ENCODE peak calls at places on chromosomes 4 and X, in seven cellular contexts. One of them, this sample, is unnamed.

GRCh38 chr4:139841464-139842195 is 176.0 kb downstream of the MGST2 start:
- DNase-seq in fibroblast of pulmonary artery: no peak
- DNase-seq in NK-92 treated with Interleukin-12 subunit alpha and Interleukin-12 subunit beta, amount 100 ng/mL, for 24 hours: no peak
- DNase-seq in T-helper 2 cell: no peak
- DNase-seq in AG09319: no peak
- DNase-seq in gastrocnemius medialis: no peak
- DNase-seq in ecto neural progenitor cell: no peak
- DNase-seq in this sample: no peak

GRCh38 chr4:6929339-6929734 is 19.7 kb downstream of the TBC1D14 start:
- DNase-seq in fibroblast of pulmonary artery: no peak
- DNase-seq in NK-92 treated with Interleukin-12 subunit alpha and Interleukin-12 subunit beta, amount 100 ng/mL, for 24 hours: no peak
- DNase-seq in T-helper 2 cell: no peak
- DNase-seq in AG09319: no peak
- DNase-seq in gastrocnemius medialis: no peak
- DNase-seq in ecto neural progenitor cell: no peak
- DNase-seq in this sample: no peak

GRCh38 chr4:97507587-97508245 is 635.6 kb downstream of the STPG2 start:
- DNase-seq in fibroblast of pulmonary artery: peak; percentile 61
- DNase-seq in NK-92 treated with Interleukin-12 subunit alpha and Interleukin-12 subunit beta, amount 100 ng/mL, for 24 hours: no peak
- DNase-seq in T-helper 2 cell: no peak
- DNase-seq in AG09319: no peak
- DNase-seq in gastrocnemius medialis: no peak
- DNase-seq in ecto neural progenitor cell: no peak
- DNase-seq in this sample: no peak

GRCh38 chrX:55754861-55755294 is 37.3 kb downstream of the RRAGB start:
- DNase-seq in fibroblast of pulmonary artery: no peak
- DNase-seq in NK-92 treated with Interleukin-12 subunit alpha and Interleukin-12 subunit beta, amount 100 ng/mL, for 24 hours: no peak
- DNase-seq in T-helper 2 cell: no peak
- DNase-seq in AG09319: no peak
- DNase-seq in gastrocnemius medialis: no peak
- DNase-seq in ecto neural progenitor cell: no peak
- DNase-seq in this sample: no peak

GRCh38 chr4:189046642-189047041 is 894.0 kb upstream of the FRG1 start:
- DNase-seq in fibroblast of pulmonary artery: no peak
- DNase-seq in NK-92 treated with Interleukin-12 subunit alpha and Interleukin-12 subunit beta, amount 100 ng/mL, for 24 hours: no peak
- DNase-seq in T-helper 2 cell: no peak
- DNase-seq in AG09319: no peak
- DNase-seq in gastrocnemius medialis: no peak
- DNase-seq in ecto neural progenitor cell: no peak
- DNase-seq in this sample: no peak

GRCh38 chrX:140822184-140822583 is 112.6 kb downstream of the LINC00632 start:
- DNase-seq in fibroblast of pulmonary artery: no peak
- DNase-seq in NK-92 treated with Interleukin-12 subunit alpha and Interleukin-12 subunit beta, amount 100 ng/mL, for 24 hours: no peak
- DNase-seq in T-helper 2 cell: no peak
- DNase-seq in AG09319: no peak
- DNase-seq in gastrocnemius medialis: no peak
- DNase-seq in ecto neural progenitor cell: no peak
- DNase-seq in this sample: no peak

GRCh38 chr4:141046255-141046654 is 87.0 kb downstream of the RNF150 start:
- DNase-seq in fibroblast of pulmonary artery: peak; percentile 85
- DNase-seq in NK-92 treated with Interleukin-12 subunit alpha and Interleukin-12 subunit beta, amount 100 ng/mL, for 24 hours: peak; percentile 9
- DNase-seq in T-helper 2 cell: no peak
- DNase-seq in AG09319: peak; percentile 90
- DNase-seq in gastrocnemius medialis: no peak
- DNase-seq in ecto neural progenitor cell: no peak
- DNase-seq in this sample: no peak

GRCh38 chrX:56920338-56920997 is 74.9 kb downstream of the SPIN3 start:
- DNase-seq in fibroblast of pulmonary artery: no peak
- DNase-seq in NK-92 treated with Interleukin-12 subunit alpha and Interleukin-12 subunit beta, amount 100 ng/mL, for 24 hours: no peak
- DNase-seq in T-helper 2 cell: no peak
- DNase-seq in AG09319: no peak
- DNase-seq in gastrocnemius medialis: no peak
- DNase-seq in ecto neural progenitor cell: no peak
- DNase-seq in this sample: no peak

GRCh38 chr4:70759126-70759525 is 37.4 kb downstream of the RUFY3 start:
- DNase-seq in fibroblast of pulmonary artery: no peak
- DNase-seq in NK-92 treated with Interleukin-12 subunit alpha and Interleukin-12 subunit beta, amount 100 ng/mL, for 24 hours: no peak
- DNase-seq in T-helper 2 cell: no peak
- DNase-seq in AG09319: no peak
- DNase-seq in gastrocnemius medialis: no peak
- DNase-seq in ecto neural progenitor cell: no peak
- DNase-seq in this sample: no peak

GRCh38 chr4:67035501-67035900 is 509.8 kb downstream of the CENPC start:
- DNase-seq in fibroblast of pulmonary artery: peak; percentile 80
- DNase-seq in NK-92 treated with Interleukin-12 subunit alpha and Interleukin-12 subunit beta, amount 100 ng/mL, for 24 hours: no peak
- DNase-seq in T-helper 2 cell: no peak
- DNase-seq in AG09319: no peak
- DNase-seq in gastrocnemius medialis: no peak
- DNase-seq in ecto neural progenitor cell: no peak
- DNase-seq in this sample: no peak

GRCh38 chr4:162959056-162959455 is 207.6 kb downstream of the NAF1 start:
- DNase-seq in fibroblast of pulmonary artery: no peak
- DNase-seq in NK-92 treated with Interleukin-12 subunit alpha and Interleukin-12 subunit beta, amount 100 ng/mL, for 24 hours: peak; percentile 4
- DNase-seq in T-helper 2 cell: no peak
- DNase-seq in AG09319: no peak
- DNase-seq in gastrocnemius medialis: no peak
- DNase-seq in ecto neural progenitor cell: no peak
- DNase-seq in this sample: no peak

GRCh38 chr4:155809835-155810234 is 51.0 kb downstream of the GUCY1B1 start:
- DNase-seq in fibroblast of pulmonary artery: peak; percentile 94
- DNase-seq in NK-92 treated with Interleukin-12 subunit alpha and Interleukin-12 subunit beta, amount 100 ng/mL, for 24 hours: no peak
- DNase-seq in T-helper 2 cell: no peak
- DNase-seq in AG09319: peak; percentile 57
- DNase-seq in gastrocnemius medialis: no peak
- DNase-seq in ecto neural progenitor cell: no peak
- DNase-seq in this sample: peak; percentile 43

GRCh38 chr4:3388461-3389185 is 53.1 kb upstream of the HGFAC start:
- DNase-seq in fibroblast of pulmonary artery: peak; percentile 61
- DNase-seq in NK-92 treated with Interleukin-12 subunit alpha and Interleukin-12 subunit beta, amount 100 ng/mL, for 24 hours: no peak
- DNase-seq in T-helper 2 cell: no peak
- DNase-seq in AG09319: peak; percentile 38
- DNase-seq in gastrocnemius medialis: no peak
- DNase-seq in ecto neural progenitor cell: no peak
- DNase-seq in this sample: no peak

GRCh38 chrX:71586929-71587328 is 8.7 kb downstream of the GCNA start:
- DNase-seq in fibroblast of pulmonary artery: no peak
- DNase-seq in NK-92 treated with Interleukin-12 subunit alpha and Interleukin-12 subunit beta, amount 100 ng/mL, for 24 hours: no peak
- DNase-seq in T-helper 2 cell: no peak
- DNase-seq in AG09319: no peak
- DNase-seq in gastrocnemius medialis: no peak
- DNase-seq in ecto neural progenitor cell: no peak
- DNase-seq in this sample: no peak

This sample was measured in neuronal stem cell.